ENCODE peak calls at places on chromosomes 5 and 9, in four cellular contexts. V, K, F and A are unnamed samples.

GRCh38 chr9:72041775-72042194 is 18.6 kb downstream of the C9orf57 start:
- DNase-seq in V (peak; percentile 96), K (peak; percentile 65), F (no peak), A (no peak)

GRCh38 chr9:112711050-112711689 is 6.7 kb downstream of the INIP start:
- DNase-seq in V (peak; percentile 31), K (no peak), F (no peak), A (no peak)

GRCh38 chr5:76385540-76385939 is 17.5 kb upstream of the IQGAP2 start:
- DNase-seq in V (no peak), K (no peak), F (no peak), A (peak; percentile 45)

GRCh38 chr9:84622981-84623380 is 46.5 kb upstream of the NTRK2 start:
- DNase-seq in V (no peak), K (no peak), F (no peak), A (no peak)

GRCh38 chr5:175556794-175557193 is 78.4 kb downstream of the SFXN1 start:
- DNase-seq in V (no peak), K (no peak), F (no peak), A (no peak)

GRCh38 chr5:115168829-115169391 is 798 bp downstream of the TRIM36 start:
- DNase-seq in V (peak; percentile 2), K (no peak), F (no peak), A (no peak)

GRCh38 chr5:133552925-133553525 is 59.3 kb downstream of the FSTL4 start:
- DNase-seq in V (peak; percentile 39), K (peak; percentile 49), F (no peak), A (no peak)

GRCh38 chr5:133899506-133899905 is 68.9 kb downstream of the C5orf15 start:
- DNase-seq in V (no peak), K (no peak), F (no peak), A (no peak)

GRCh38 chr9:1969160-1969559 is 46.0 kb upstream of the SMARCA2 start:
- DNase-seq in V (no peak), K (no peak), F (no peak), A (no peak)

GRCh38 chr5:101326766-101327165 is 423.7 kb upstream of the ST8SIA4 start:
- DNase-seq in V (no peak), K (no peak), F (no peak), A (no peak)

GRCh38 chr5:117486879-117487391 is 912.3 kb upstream of the SEMA6A start:
- DNase-seq in V (no peak), K (no peak), F (peak; percentile 19), A (no peak)

GRCh38 chr9:113139225-113139829 is 11.5 kb upstream of the SLC31A2 start:
- DNase-seq in V (no peak), K (no peak), F (no peak), A (no peak)

GRCh38 chr5:179768326-179769085 is 25.3 kb upstream of the LTC4S start:
- DNase-seq in V (no peak), K (no peak), F (no peak), A (no peak)

GRCh38 chr9:121192959-121193645 is 8.6 kb downstream of the RAB14 start:
- DNase-seq in V (no peak), K (no peak), F (no peak), A (no peak)

GRCh38 chr9:14480561-14480960 is 166.6 kb upstream of the NFIB start:
- DNase-seq in V (no peak), K (no peak), F (no peak), A (no peak)

GRCh38 chr5:113161806-113162205 is 185.2 kb downstream of the DCP2 start:
- DNase-seq in V (no peak), K (peak; percentile 25), F (peak; percentile 48), A (no peak)

GRCh38 chr5:93360436-93361100 is 220.5 kb downstream of the NR2F1-AS1 start:
- DNase-seq in V (no peak), K (no peak), F (no peak), A (no peak)

GRCh38 chr9:131103024-131103423 is 6.7 kb downstream of the AIF1L start:
- DNase-seq in V (no peak), K (no peak), F (no peak), A (no peak)

GRCh38 chr5:72517961-72518690 is 10.9 kb upstream of the ZNF366 start:
- DNase-seq in V (no peak), K (peak; percentile 78), F (no peak), A (no peak)

GRCh38 chr5:66443462-66444130 is 152.6 kb upstream of the MAST4 start:
- DNase-seq in V (no peak), K (no peak), F (no peak), A (no peak)

GRCh38 chr5:139543423-139543991 is 17.6 kb upstream of the UBE2D2 start:
- DNase-seq in V (no peak), K (peak; percentile 61), F (no peak), A (no peak)